ENCODE peak calls at places on chromosomes 4 and X, in seven cellular contexts. B, M, F, H, V, K and T are unnamed samples. For H3K27me3 and H3K4me1, the result is how much of the 10 kb centered on the place peaks cover.

GRCh38 chrX:126994011-126994410 is 174.5 kb downstream of the PRR32 start:
- DNase-seq in H (peak), K (no peak), B (no peak), F (no peak), M (no peak), V (no peak), T (no peak)

GRCh38 chr4:7805533-7806079 is 134.1 kb downstream of the AFAP1 start:
- DNase-seq in B (peak), M (no peak), H (peak), F (no peak), K (no peak), V (no peak), T (no peak)

GRCh38 chr4:73415807-73416238 is 11.7 kb downstream of the ALB start:
- DNase-seq in F (no peak), B (no peak), H (no peak), M (no peak), K (no peak), V (no peak), T (no peak)

GRCh38 chrX:28189011-28189410 is 207.8 kb upstream of the DCAF8L1 start:
- DNase-seq in B (no peak), H (no peak), M (no peak), K (no peak), V (no peak), F (no peak), T (no peak)

GRCh38 chr4:139838811-139839210 is 173.2 kb downstream of the MGST2 start:
- DNase-seq in V (no peak), F (no peak), M (no peak), H (no peak), B (peak), K (no peak), T (no peak)

GRCh38 chrX:137052641-137053235 is 18.9 kb upstream of the GPR101 start:
- DNase-seq in B (no peak), H (no peak), K (no peak), M (no peak), V (no peak), F (peak), T (peak)

GRCh38 chrX:50747471-50747900 is 66.5 kb downstream of the SHROOM4 start:
- DNase-seq in K (no peak), F (no peak), B (peak), V (peak), M (no peak), H (no peak), T (no peak)

GRCh38 chr4:64774626-64775025 is 365.4 kb upstream of the TECRL start:
- DNase-seq in K (no peak), V (no peak), F (no peak), H (no peak), B (no peak), M (no peak), T (no peak)

GRCh38 chrX:31236231-31236630 is 164.4 kb upstream of the FTHL17 start:
- DNase-seq in V (no peak), B (no peak), F (no peak), H (no peak), M (no peak), K (no peak), T (no peak)

GRCh38 chr4:149465941-149466340 is 349.7 kb downstream of the IQCM start:
- DNase-seq in V (no peak), M (no peak), K (no peak), F (no peak), H (no peak), B (no peak), T (no peak)

GRCh38 chr4:127261476-127261875 is 371.3 kb upstream of the INTU start:
- DNase-seq in B (no peak), M (no peak), H (no peak), F (no peak), K (no peak), V (no peak), T (no peak)

GRCh38 chrX:920234-920799 is 289.7 kb downstream of the SHOX start:
- DNase-seq in F (no peak), H (no peak), K (no peak), V (no peak), M (no peak), B (peak), T (no peak)

GRCh38 chr4:136651932-136652331 is 880.4 kb downstream of the PCDH18 start:
- DNase-seq in M (no peak), K (no peak), F (no peak), H (no peak), V (no peak), B (no peak), T (no peak)

GRCh38 chr4:1010522-1011021 is 854 bp upstream of the FGFRL1 start:
- DNase-seq in B (peak), M (peak), V (peak), F (peak), K (peak), H (peak), T (peak)

GRCh38 chr4:89356086-89356485 is 48.5 kb upstream of the GPRIN3 start:
- DNase-seq in H (no peak), F (no peak), K (no peak), V (no peak), M (no peak), B (no peak), T (no peak)

GRCh38 chr4:149932188-149932587 is 116.5 kb upstream of the IQCM start:
- DNase-seq in H (no peak), V (no peak), M (no peak), K (no peak), B (no peak), F (no peak), T (no peak)

GRCh38 chr4:158769175-158769831 is 477 bp downstream of the FNIP2 start:
- DNase-seq in F (peak), H (peak), K (peak), B (peak), V (peak), M (peak), T (peak)

GRCh38 chr4:29372971-29373370 is 1347.2 kb upstream of the PCDH7 start:
- DNase-seq in V (no peak), M (no peak), B (no peak), H (no peak), K (no peak), F (no peak), T (no peak)

GRCh38 chr4:182724414-182724813 is 192.8 kb downstream of the DCTD start:
- DNase-seq in F (no peak), H (no peak), B (no peak), K (no peak), M (no peak), V (no peak), T (no peak)

GRCh38 chr4:120017939-120018692 is 48.5 kb downstream of the MAD2L1 start:
- DNase-seq in B (no peak), K (no peak), V (no peak), M (no peak), H (no peak), F (no peak), T (no peak)

GRCh38 chrX:7926501-7926900 is 712 bp downstream of the PNPLA4 start:
- DNase-seq in H (no peak), K (no peak), B (no peak), F (no peak), V (no peak), M (no peak), T (no peak)

GRCh38 chr4:113641025-113641431 is 120.5 kb downstream of the CAMK2D start:
- DNase-seq in H (no peak), K (no peak), B (no peak), F (no peak), V (no peak), M (no peak), T (no peak)

GRCh38 chrX:69309074-69309792 is 144.0 kb upstream of the PJA1 start:
- DNase-seq in F (no peak), B (peak), V (no peak), K (no peak), H (no peak), M (no peak), T (no peak)

GRCh38 chrX:69306063-69306404 is 140.8 kb upstream of the PJA1 start:
- DNase-seq in M (no peak), F (no peak), H (no peak), B (no peak), V (no peak), K (no peak), T (no peak)

GRCh38 chrX:69307736-69308135 is 142.5 kb upstream of the PJA1 start:
- DNase-seq in V (no peak), H (no peak), M (no peak), B (no peak), K (no peak), F (no peak), T (no peak)

GRCh38 chrX:69307029-69307428 is 141.8 kb upstream of the PJA1 start:
- DNase-seq in H (no peak), B (no peak), F (no peak), V (no peak), K (no peak), M (no peak), T (no peak)

DNA sequence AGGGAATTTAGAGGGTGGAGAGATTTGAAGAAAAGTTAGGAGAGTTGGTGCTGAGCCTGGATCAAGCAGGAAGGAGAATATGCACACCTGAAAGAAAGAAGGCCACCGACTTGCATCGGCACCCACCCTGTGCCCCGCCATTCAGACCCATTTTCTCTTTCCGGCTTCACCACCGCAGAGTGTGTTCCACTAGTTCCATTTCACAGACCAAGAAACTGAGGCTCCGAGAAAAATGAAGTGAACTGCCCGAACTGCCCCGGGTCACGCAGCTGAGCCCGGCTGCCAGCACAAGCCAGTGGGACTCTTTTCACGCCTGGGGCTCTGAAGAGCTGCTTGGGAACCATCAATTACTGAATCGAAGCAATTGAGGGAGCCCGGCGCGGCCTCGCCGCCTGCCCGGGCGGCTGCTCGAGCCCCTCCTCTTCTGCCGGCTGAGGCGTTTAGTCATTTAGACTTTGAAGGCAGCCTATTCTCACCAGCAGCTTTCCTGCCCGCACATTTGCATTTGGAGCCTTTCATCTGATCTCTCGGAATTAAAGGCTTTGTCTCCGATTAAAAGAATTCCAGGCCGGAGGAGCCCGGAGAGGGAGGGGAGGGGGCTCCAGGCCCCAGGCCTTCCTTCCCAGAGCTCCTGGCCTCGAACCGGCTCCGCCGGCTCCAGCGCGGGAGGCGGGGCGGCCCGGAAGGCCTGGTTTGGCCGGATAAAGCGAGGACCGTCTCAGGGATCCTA is 140.2 kb upstream of the PJA1 start:
- DNase-seq in K (no peak), F (no peak), H (no peak), M (no peak), B (no peak), V (no peak), T (no peak)
- H3K27me3 ChIP-seq in K (under half), F (under half), H (under half), M (under half), B (under half), V (under half), T (under half)

DNA sequence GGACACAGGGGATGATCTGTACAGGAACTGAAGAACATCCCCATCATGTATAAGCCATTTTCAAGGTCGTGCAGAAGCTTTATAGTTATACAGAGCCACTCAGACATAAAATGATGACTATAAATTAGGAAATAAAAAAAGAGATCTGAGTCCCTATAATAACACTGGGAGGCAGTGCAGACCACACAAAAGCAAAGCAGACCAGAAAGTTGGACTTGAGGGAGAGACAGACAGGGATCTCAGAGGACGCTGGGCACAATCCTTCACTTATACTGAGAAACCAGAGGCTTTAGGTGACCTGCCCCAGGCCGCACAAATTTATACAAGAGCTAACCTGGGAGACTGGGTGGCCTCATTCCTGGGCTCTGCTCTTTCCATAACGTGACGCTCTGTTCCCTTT is 70.5 kb downstream of the HADH start:
- DNase-seq in M (no peak), V (peak), F (no peak), K (no peak), B (peak), H (no peak), T (no peak)
- H3K4me1 ChIP-seq in M (half or more), V (under half), F (under half), K (under half), B (under half), H (under half), T (half or more)

GRCh38 chrX:153933751-153934472 is 925 bp downstream of the NAA10 start:
- DNase-seq in M (no peak), H (no peak), B (no peak), V (no peak), K (no peak), F (no peak), T (no peak)
- H3K27me3 ChIP-seq in M (under half), H (under half), B (under half), V (under half), K (under half), F (under half), T (under half)

GRCh38 chr4:54054501-54054900 is 9.9 kb downstream of the CHIC2 start:
- DNase-seq in F (no peak), V (peak), B (no peak), M (no peak), K (no peak), H (no peak), T (no peak)
- H3K4me1 ChIP-seq in F (half or more), V (under half), B (under half), M (under half), K (under half), H (half or more), T (half or more)

GRCh38 chr4:3773552-3774001 is 7.4 kb downstream of the ADRA2C start:
- DNase-seq in H (no peak), F (no peak), V (peak), B (peak), M (no peak), K (no peak), T (no peak)

GRCh38 chr4:3775011-3775410 is 8.8 kb downstream of the ADRA2C start:
- DNase-seq in M (no peak), F (no peak), H (no peak), K (no peak), V (no peak), B (no peak), T (no peak)

GRCh38 chr4:3775576-3775975 is 9.4 kb downstream of the ADRA2C start:
- DNase-seq in K (no peak), B (no peak), H (no peak), F (no peak), M (no peak), V (no peak), T (no peak)

GRCh38 chr4:3772632-3773031 is 6.4 kb downstream of the ADRA2C start:
- DNase-seq in V (no peak), B (no peak), H (no peak), M (no peak), K (no peak), F (no peak), T (no peak)

DNA sequence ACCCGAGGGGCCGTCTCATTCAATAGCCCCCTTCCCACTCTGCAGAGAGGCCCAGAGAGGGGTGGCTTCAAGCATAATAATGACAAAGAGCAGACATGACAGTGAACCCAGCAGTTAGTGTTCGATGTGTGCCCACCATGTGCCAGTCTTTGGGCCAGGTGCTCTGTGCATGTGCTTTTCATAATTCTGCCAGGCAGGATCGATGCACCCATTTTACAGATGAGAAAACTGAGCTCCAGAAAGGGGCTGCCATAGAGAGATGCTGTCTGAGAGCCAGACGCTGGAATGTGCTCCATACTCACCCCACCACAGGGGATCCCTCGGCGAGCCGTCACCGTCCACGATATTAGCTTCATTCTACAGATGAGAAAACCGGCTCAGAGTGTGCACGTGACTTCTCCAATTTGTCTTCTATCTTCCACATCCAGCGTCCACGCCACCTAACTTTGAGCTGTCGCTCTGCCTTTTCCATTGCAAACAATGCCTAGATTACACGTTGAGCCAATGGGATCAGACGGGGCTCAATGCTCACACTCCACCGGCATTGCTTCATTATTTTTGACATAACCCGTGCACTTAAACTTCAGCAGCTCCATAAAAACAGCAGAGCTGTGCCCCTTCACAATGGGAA is 8.2 kb downstream of the ADRA2C start:
- DNase-seq in H (no peak), V (no peak), M (no peak), B (no peak), K (no peak), F (no peak), T (no peak)
- H3K27me3 ChIP-seq in H (half or more), V (under half), M (under half), B (under half), K (under half), F (under half), T (under half)